ENCODE peak calls at places on chromosomes 3 and 15, in five cellular contexts. N is activated T-helper 1 cell treated with anti-CD3 and anti-CD28 coated beads, Interleukin-12 subunit alpha, Interleukin-12 subunit beta, Interleukin-2, Interleukin-4 antibody, amounts not matched to agents 30 ng/mL and 10 ng/mL and 1 ng/mL, durations not matched to agents 14 hours and 24 hours and 36 hours; H is NT2/D1; Y is psoas muscle; W is substantia nigra. U is an unnamed sample.

GRCh38 chr3:149808209-149808829 is 4.7 kb upstream of the RNF13 start:
- DNase-seq in N (peak; percentile 28), H (peak; percentile 44), Y (peak; percentile 71), W (peak; percentile 71), U (peak; percentile 77)

GRCh38 chr3:107619549-107619948 is 96.8 kb downstream of the BBX start:
- DNase-seq in N (no peak), H (no peak), Y (no peak), W (no peak), U (no peak)

GRCh38 chr3:180802837-180803236 is 109.6 kb upstream of the FXR1 start:
- DNase-seq in N (no peak), H (peak; percentile 18), Y (no peak), W (no peak), U (no peak)

GRCh38 chr3:107001635-107002034 is 375.6 kb upstream of the CCDC54 start:
- DNase-seq in N (no peak), H (no peak), Y (no peak), W (no peak), U (peak; percentile 4)

GRCh38 chr3:176058856-176059255 is 1138.4 kb downstream of the TBL1XR1 start:
- DNase-seq in N (no peak), H (no peak), Y (no peak), W (no peak), U (no peak)

GRCh38 chr3:61315874-61316273 is 64.6 kb upstream of the FHIT start:
- DNase-seq in N (no peak), H (no peak), Y (no peak), W (peak; percentile 5), U (no peak)

GRCh38 chr3:195806211-195806915 is 5.4 kb downstream of the MUC4 start:
- DNase-seq in N (no peak), H (peak; percentile 97), Y (no peak), W (no peak), U (no peak)

GRCh38 chr15:96304839-96305238 is 25.7 kb upstream of the NR2F2 start:
- DNase-seq in N (no peak), H (no peak), Y (no peak), W (no peak), U (no peak)

GRCh38 chr3:37981348-37981664 is 9.3 kb upstream of the VILL start:
- DNase-seq in N (no peak), H (no peak), Y (no peak), W (no peak), U (no peak)

GRCh38 chr3:165820685-165821123 is 16.5 kb downstream of the BCHE start:
- DNase-seq in N (no peak), H (no peak), Y (no peak), W (no peak), U (no peak)

GRCh38 chr3:33648793-33649192 is 69.3 kb downstream of the CLASP2 start:
- DNase-seq in N (no peak), H (no peak), Y (no peak), W (no peak), U (no peak)

U was measured in NCI-H226.